ENCODE peak calls at places on chromosomes 1 and 21, in six cellular contexts. Y is NCI-H2081; W is mesothelial cell of epicardium; E is DMS79 treated with DMSO at 0.1 percent for 48 hours; Q is AG09309; K is stimulated activated CD4-positive, alpha-beta T cell treated with anti-CD3 and anti-CD28 coated beads, Interleukin-1b, Interleukin-23, amount 100 ng/mL, for 24 hours. R is an unnamed sample.

GRCh38 chr1:160777486-160778089 is 18.4 kb upstream of the LY9 start:
- DNase-seq in E (no peak), Q (no peak), W (no peak), Y (no peak), K (no peak), R (no peak)

GRCh38 chr1:2174348-2175054 is 20.1 kb downstream of the FAAP20 start:
- DNase-seq in K (no peak), Y (peak), W (peak), Q (peak), E (peak), R (peak)

GRCh38 chr1:43549921-43550597 is 19.4 kb downstream of the PTPRF start:
- DNase-seq in K (no peak), Q (no peak), E (peak), Y (peak), W (peak), R (no peak)

GRCh38 chr1:22365331-22366295 is 86.0 kb upstream of the ZBTB40 start:
- DNase-seq in E (no peak), Y (no peak), Q (no peak), K (no peak), W (no peak), R (no peak)

GRCh38 chr1:150065184-150065871 is 2.2 kb upstream of the VPS45 start:
- DNase-seq in Q (peak), W (no peak), Y (no peak), E (no peak), K (no peak), R (no peak)

GRCh38 chr1:197356723-197357533 is 88.9 kb downstream of the CRB1 start:
- DNase-seq in Q (peak), E (peak), W (no peak), Y (peak), K (no peak), R (no peak)

GRCh38 chr1:53682369-53682685 is 56.6 kb downstream of the GLIS1 start:
- DNase-seq in W (no peak), K (no peak), Q (no peak), Y (no peak), E (peak), R (no peak)

GRCh38 chr1:3432306-3432705 is 22.2 kb upstream of the ARHGEF16 start:
- DNase-seq in W (no peak), Y (no peak), Q (no peak), E (no peak), K (no peak), R (no peak)

GRCh38 chr1:61482170-61482569 is 242.8 kb downstream of the TM2D1 start:
- DNase-seq in Y (no peak), W (no peak), Q (no peak), E (no peak), K (no peak), R (no peak)

GRCh38 chr1:194052514-194053333 is 866.3 kb upstream of the B3GALT2 start:
- DNase-seq in Y (no peak), Q (no peak), W (no peak), K (no peak), E (no peak), R (no peak)

GRCh38 chr1:41442697-41443251 is 41.7 kb downstream of the EDN2 start:
- DNase-seq in Q (no peak), Y (no peak), W (no peak), K (no peak), E (no peak), R (no peak)

GRCh38 chr1:2204384-2205190 is 10.0 kb upstream of the FAAP20 start:
- DNase-seq in E (peak), K (peak), Y (peak), Q (no peak), W (peak), R (no peak)

GRCh38 chr21:16308269-16308668 is 578.5 kb downstream of the USP25 start:
- DNase-seq in W (no peak), Y (no peak), K (no peak), Q (no peak), E (peak), R (no peak)

GRCh38 chr1:81804320-81804719 is 3.6 kb downstream of the ADGRL2 start:
- DNase-seq in K (no peak), Y (no peak), Q (no peak), W (no peak), E (no peak), R (no peak)

GRCh38 chr1:27571439-27572018 is 32.4 kb downstream of the AHDC1 start:
- DNase-seq in K (no peak), W (no peak), E (peak), Y (no peak), Q (no peak), R (peak)

GRCh38 chr1:220380885-220381284 is 108.6 kb upstream of the RAB3GAP2 start:
- DNase-seq in K (no peak), W (no peak), Q (no peak), Y (no peak), E (no peak), R (no peak)

GRCh38 chr1:54970901-54971300 is 9.5 kb upstream of the TMEM61 start:
- DNase-seq in Q (no peak), Y (no peak), K (no peak), W (no peak), E (no peak), R (no peak)

GRCh38 chr1:93692983-93693591 is 11.4 kb upstream of the BCAR3 start:
- DNase-seq in Q (no peak), E (peak), K (no peak), W (no peak), Y (no peak), R (no peak)

GRCh38 chr21:18289876-18290275 is 45.2 kb downstream of the CHODL start:
- DNase-seq in E (no peak), Q (no peak), K (no peak), Y (no peak), W (no peak), R (no peak)

GRCh38 chr1:86137458-86137857 is 19.1 kb downstream of the COL24A1 start:
- DNase-seq in K (no peak), E (no peak), Y (no peak), Q (peak), W (no peak), R (no peak)

GRCh38 chr1:91273875-91274274 is 130.8 kb downstream of the HFM1 start:
- DNase-seq in W (no peak), Q (no peak), K (no peak), Y (no peak), E (no peak), R (no peak)

GRCh38 chr1:93448983-93449805 is 1.3 kb downstream of the FNBP1L start:
- DNase-seq in K (no peak), W (no peak), E (peak), Q (no peak), Y (peak), R (no peak)

GRCh38 chr1:62271932-62272728 is 47.1 kb downstream of the KANK4 start:
- DNase-seq in Y (no peak), Q (no peak), W (no peak), E (peak), K (no peak), R (no peak)

GRCh38 chr1:94808682-94809081 is 11.5 kb upstream of the SLC44A3 start:
- DNase-seq in W (no peak), Y (no peak), K (no peak), E (peak), Q (no peak), R (no peak)

GRCh38 chr1:26189751-26190275 is 589 bp upstream of the CATSPER4 start:
- DNase-seq in Y (no peak), Q (no peak), E (no peak), W (no peak), K (no peak), R (no peak)

GRCh38 chr21:46005481-46005881 is 23.9 kb downstream of the COL6A1 start:
- DNase-seq in Q (no peak), K (no peak), W (no peak), E (no peak), Y (no peak), R (peak)

GRCh38 chr1:246128494-246129069 is 378.5 kb downstream of the SMYD3 start:
- DNase-seq in K (no peak), W (no peak), Y (no peak), Q (no peak), E (no peak), R (no peak)

GRCh38 chr1:12204140-12204539 is 25.7 kb upstream of the VPS13D start:
- DNase-seq in K (no peak), Y (no peak), E (no peak), Q (no peak), W (no peak), R (no peak)

GRCh38 chr1:7538033-7538432 is 233.1 kb upstream of the VAMP3 start:
- DNase-seq in Y (no peak), Q (no peak), E (peak), W (no peak), K (no peak), R (no peak)

GRCh38 chr1:179017383-179018326 is 8.0 kb upstream of the FAM20B start:
- DNase-seq in E (no peak), Y (no peak), W (no peak), Q (no peak), K (no peak), R (no peak)

GRCh38 chr1:172680733-172681275 is 21.9 kb downstream of the FASLG start:
- DNase-seq in Y (no peak), W (no peak), Q (no peak), E (no peak), K (no peak), R (no peak)

GRCh38 chr1:198121058-198121829 is 35.6 kb upstream of the NEK7 start:
- DNase-seq in Y (no peak), Q (peak), E (no peak), K (no peak), W (no peak), R (no peak)

GRCh38 chr21:45640001-45640887 is 3.3 kb upstream of the PCBP3 start:
- DNase-seq in Y (no peak), E (no peak), K (no peak), W (no peak), Q (no peak), R (no peak)

GRCh38 chr1:8742022-8742924 is 75.2 kb downstream of the RERE start:
- DNase-seq in Y (no peak), K (no peak), E (no peak), W (no peak), Q (no peak), R (no peak)

GRCh38 chr21:17673261-17674020 is 60.7 kb upstream of the BTG3 start:
- DNase-seq in Q (peak), Y (no peak), K (no peak), E (no peak), W (no peak), R (no peak)

GRCh38 chr1:31152181-31152768 is 86.8 kb upstream of the PUM1 start:
- DNase-seq in W (no peak), K (no peak), Y (no peak), E (no peak), Q (peak), R (no peak)

GRCh38 chr1:68046423-68046822 is 4.0 kb downstream of the DIRAS3 start:
- DNase-seq in W (no peak), Y (no peak), Q (no peak), E (no peak), K (no peak), R (no peak)

GRCh38 chr1:183226361-183226760 is 40.3 kb downstream of the LAMC2 start:
- DNase-seq in Y (no peak), Q (no peak), W (no peak), E (no peak), K (no peak), R (no peak)